ENCODE peak calls at places on chromosomes 2 and 18, in nine cellular contexts. N is AG10803, W is midbrain, K is GM12892, U is ovary, E is fibroblast of lung, O is endothelial cell, P is T-helper 2 cell, J is hypothalamus. X is an unnamed sample.

GRCh38 chr2:217316743-217317142 is 456.9 kb upstream of the TNP1 start:
- DNase-seq in N (peak), W (no peak), K (no peak), U (no peak), E (peak), O (no peak), P (peak), J (no peak), X (no peak)

GRCh38 chr2:109582928-109583895 is 30.6 kb downstream of the SEPTIN10 start:
- DNase-seq in N (peak), W (no peak), K (no peak), U (no peak), E (no peak), O (no peak), P (peak), J (no peak), X (no peak)

GRCh38 chr2:13884271-13884976 is 748.1 kb upstream of the LRATD1 start:
- DNase-seq in N (no peak), W (no peak), K (no peak), U (no peak), E (peak), O (no peak), P (no peak), J (no peak), X (no peak)

GRCh38 chr2:195411219-195411687 is 245.8 kb upstream of the SLC39A10 start:
- DNase-seq in N (peak), W (no peak), K (no peak), U (no peak), E (peak), O (no peak), P (no peak), J (no peak), X (no peak)

GRCh38 chr2:53422979-53423378 is 344.6 kb upstream of the CHAC2 start:
- DNase-seq in N (peak), W (peak), K (no peak), U (no peak), E (peak), O (peak), P (peak), J (peak), X (no peak)

GRCh38 chr18:47755102-47755456 is 175.4 kb downstream of the SMAD2 start:
- DNase-seq in N (no peak), W (no peak), K (no peak), U (no peak), E (no peak), O (no peak), P (no peak), J (no peak), X (peak)

GRCh38 chr2:214874694-214875093 is 65.2 kb upstream of the BARD1 start:
- DNase-seq in N (no peak), W (no peak), K (no peak), U (no peak), E (no peak), O (no peak), P (no peak), J (no peak), X (no peak)

GRCh38 chr2:69253893-69254292 is 133.1 kb downstream of the GFPT1 start:
- DNase-seq in N (peak), W (no peak), K (no peak), U (no peak), E (peak), O (no peak), P (no peak), J (peak), X (peak)

GRCh38 chr2:10223932-10224720 is 78.6 kb upstream of the HPCAL1 start:
- DNase-seq in N (no peak), W (no peak), K (no peak), U (no peak), E (no peak), O (no peak), P (no peak), J (no peak), X (no peak)

GRCh38 chr2:158722266-158723105 is 72.6 kb upstream of the DAPL1 start:
- DNase-seq in N (no peak), W (no peak), K (no peak), U (no peak), E (no peak), O (no peak), P (no peak), J (no peak), X (peak)

GRCh38 chr18:56475250-56475649 is 163.1 kb downstream of the TXNL1 start:
- DNase-seq in N (peak), W (no peak), K (no peak), U (no peak), E (no peak), O (no peak), P (no peak), J (no peak), X (no peak)

GRCh38 chr2:45825001-45825651 is 173.7 kb downstream of the PRKCE start:
- DNase-seq in N (no peak), W (no peak), K (no peak), U (no peak), E (no peak), O (no peak), P (no peak), J (no peak), X (no peak)

GRCh38 chr2:96638144-96639121 is at the start of gene KANSL3:
- DNase-seq in N (peak), W (peak), K (peak), U (peak), E (peak), O (peak), P (peak), J (peak), X (peak)

GRCh38 chr2:181304011-181304844 is 153.0 kb upstream of the ITGA4 start:
- DNase-seq in N (no peak), W (no peak), K (no peak), U (no peak), E (no peak), O (no peak), P (no peak), J (no peak), X (no peak)

X was measured in right atrium auricular region.